ENCODE peak calls at places on chromosomes 3 and 15, in six cellular contexts. One of them, this sample, is unnamed. For H3K9me2 and H3K27me3, the result is how much of the 10 kb centered on the place peaks cover.

GRCh38 chr15:73965730-73966103 is 26.4 kb downstream of the STOML1 start:
- DNase-seq in GM23338: peak
- DNase-seq in SK-N-SH: no peak
- DNase-seq in HCT116: no peak
- DNase-seq in hepatocyte: no peak
- DNase-seq in MM.1S: peak
- DNase-seq in this sample: no peak

GRCh38 chr3:88005066-88005465 is 53.7 kb downstream of the CGGBP1 start:
- DNase-seq in SK-N-SH: no peak
- DNase-seq in GM23338: peak
- DNase-seq in MM.1S: peak
- DNase-seq in HCT116: peak
- DNase-seq in hepatocyte: no peak
- DNase-seq in this sample: no peak

GRCh38 chr3:123688241-123688747 is 103.4 kb upstream of the HACD2 start:
- DNase-seq in HCT116: peak
- DNase-seq in SK-N-SH: no peak
- DNase-seq in GM23338: no peak
- DNase-seq in hepatocyte: no peak
- DNase-seq in MM.1S: no peak
- DNase-seq in this sample: peak

GRCh38 chr3:183149915-183150825 is 12.4 kb downstream of the LAMP3 start:
- DNase-seq in SK-N-SH: no peak
- DNase-seq in HCT116: no peak
- DNase-seq in MM.1S: no peak
- DNase-seq in hepatocyte: no peak
- DNase-seq in GM23338: peak
- DNase-seq in this sample: peak

GRCh38 chr3:185715091-185715490 is 109.8 kb downstream of the IGF2BP2 start:
- DNase-seq in HCT116: no peak
- DNase-seq in GM23338: peak
- DNase-seq in SK-N-SH: no peak
- DNase-seq in hepatocyte: peak
- DNase-seq in MM.1S: no peak
- DNase-seq in this sample: peak

GRCh38 chr3:112640864-112641751 is at the start of gene CCDC80:
- DNase-seq in GM23338: peak
- DNase-seq in MM.1S: no peak
- DNase-seq in HCT116: peak
- DNase-seq in hepatocyte: peak
- DNase-seq in SK-N-SH: no peak
- DNase-seq in this sample: peak

GRCh38 chr15:61459785-61460707 is 230.9 kb upstream of the RORA start:
- DNase-seq in HCT116: no peak
- DNase-seq in MM.1S: no peak
- DNase-seq in SK-N-SH: peak
- DNase-seq in GM23338: no peak
- DNase-seq in hepatocyte: peak
- DNase-seq in this sample: no peak

GRCh38 chr3:37250435-37250834 is 76.1 kb upstream of the LRRFIP2 start:
- DNase-seq in GM23338: no peak
- DNase-seq in SK-N-SH: no peak
- DNase-seq in hepatocyte: no peak
- DNase-seq in MM.1S: no peak
- DNase-seq in HCT116: no peak
- DNase-seq in this sample: no peak

GRCh38 chr3:53103566-53104296 is 26.5 kb downstream of the RFT1 start:
- DNase-seq in SK-N-SH: no peak
- DNase-seq in hepatocyte: no peak
- DNase-seq in HCT116: no peak
- DNase-seq in MM.1S: no peak
- DNase-seq in GM23338: no peak
- DNase-seq in this sample: no peak

GRCh38 chr15:62644874-62645755 is 397.4 kb upstream of the TPM1 start:
- DNase-seq in HCT116: no peak
- DNase-seq in GM23338: no peak
- DNase-seq in MM.1S: no peak
- DNase-seq in SK-N-SH: no peak
- DNase-seq in hepatocyte: no peak
- DNase-seq in this sample: no peak

GRCh38 chr15:63156708-63157065 is 590 bp downstream of the RPS27L start:
- DNase-seq in GM23338: peak
- DNase-seq in HCT116: no peak
- DNase-seq in SK-N-SH: peak
- DNase-seq in MM.1S: peak
- DNase-seq in hepatocyte: peak
- DNase-seq in this sample: no peak

GRCh38 chr3:46820852-46821251 is 42.4 kb downstream of the MYL3 start:
- DNase-seq in HCT116: no peak
- DNase-seq in GM23338: no peak
- DNase-seq in hepatocyte: no peak
- DNase-seq in MM.1S: no peak
- DNase-seq in SK-N-SH: no peak
- DNase-seq in this sample: no peak

GRCh38 chr3:123559040-123559861 is 25.6 kb downstream of the HACD2 start:
- DNase-seq in SK-N-SH: peak
- DNase-seq in MM.1S: peak
- DNase-seq in hepatocyte: peak
- DNase-seq in GM23338: peak
- DNase-seq in HCT116: peak
- DNase-seq in this sample: no peak

GRCh38 chr3:185134532-185134931 is 18.3 kb downstream of the C3orf70 start:
- DNase-seq in GM23338: no peak
- DNase-seq in hepatocyte: no peak
- DNase-seq in MM.1S: no peak
- DNase-seq in HCT116: no peak
- DNase-seq in SK-N-SH: no peak
- DNase-seq in this sample: no peak

GRCh38 chr15:77568960-77569646 is 63.6 kb downstream of the LINGO1 start:
- DNase-seq in hepatocyte: peak
- DNase-seq in MM.1S: no peak
- DNase-seq in SK-N-SH: no peak
- DNase-seq in HCT116: no peak
- DNase-seq in GM23338: peak
- DNase-seq in this sample: peak

GRCh38 chr3:58005662-58006061 is 2.6 kb upstream of the FLNB start:
- DNase-seq in SK-N-SH: no peak
- DNase-seq in MM.1S: no peak
- DNase-seq in HCT116: no peak
- DNase-seq in hepatocyte: peak
- DNase-seq in GM23338: no peak
- DNase-seq in this sample: peak

GRCh38 chr15:34039506-34040123 is 611 bp upstream of the AVEN start:
- DNase-seq in HCT116: no peak
- DNase-seq in GM23338: no peak
- DNase-seq in hepatocyte: no peak
- DNase-seq in SK-N-SH: peak
- DNase-seq in MM.1S: peak
- DNase-seq in this sample: no peak

GRCh38 chr15:68479406-68479805 is 47.4 kb upstream of the ITGA11 start:
- DNase-seq in SK-N-SH: no peak
- DNase-seq in MM.1S: no peak
- DNase-seq in hepatocyte: peak
- DNase-seq in GM23338: no peak
- DNase-seq in HCT116: no peak
- DNase-seq in this sample: no peak

GRCh38 chr3:69948246-69948862 is 51.2 kb upstream of the SAMMSON start:
- DNase-seq in hepatocyte: peak
- DNase-seq in GM23338: peak
- DNase-seq in MM.1S: peak
- DNase-seq in HCT116: peak
- DNase-seq in SK-N-SH: peak
- DNase-seq in this sample: peak

GRCh38 chr3:18379647-18380046 is 45.5 kb downstream of the SATB1 start:
- DNase-seq in HCT116: no peak
- DNase-seq in GM23338: peak
- DNase-seq in SK-N-SH: no peak
- DNase-seq in MM.1S: no peak
- DNase-seq in hepatocyte: no peak
- DNase-seq in this sample: no peak

GRCh38 chr3:126474498-126475410 is 937 bp downstream of the ZXDC start:
- DNase-seq in HCT116: peak
- DNase-seq in GM23338: peak
- DNase-seq in SK-N-SH: peak
- DNase-seq in MM.1S: peak
- DNase-seq in hepatocyte: peak
- DNase-seq in this sample: no peak

GRCh38 chr3:125381743-125382142 is 6.6 kb upstream of the ZNF148 start:
- DNase-seq in HCT116: no peak
- DNase-seq in hepatocyte: peak
- DNase-seq in GM23338: no peak
- DNase-seq in SK-N-SH: no peak
- DNase-seq in MM.1S: peak
- DNase-seq in this sample: peak

GRCh38 chr3:99498544-99499234 is 139.7 kb upstream of the COL8A1 start:
- DNase-seq in GM23338: peak
- DNase-seq in SK-N-SH: no peak
- DNase-seq in HCT116: no peak
- DNase-seq in MM.1S: no peak
- DNase-seq in hepatocyte: no peak
- DNase-seq in this sample: no peak

GRCh38 chr15:90762109-90762508 is 45.0 kb downstream of the BLM start:
- DNase-seq in HCT116: no peak
- DNase-seq in SK-N-SH: no peak
- DNase-seq in MM.1S: no peak
- DNase-seq in hepatocyte: peak
- DNase-seq in GM23338: peak
- DNase-seq in this sample: no peak

GRCh38 chr3:152430223-152431002 is 161.7 kb downstream of the MBNL1 start:
- DNase-seq in MM.1S: no peak
- DNase-seq in SK-N-SH: no peak
- DNase-seq in hepatocyte: no peak
- DNase-seq in GM23338: no peak
- DNase-seq in HCT116: no peak
- DNase-seq in this sample: no peak

GRCh38 chr3:10552631-10552943 is 47.2 kb upstream of the ATP2B2 start:
- DNase-seq in HCT116: no peak
- DNase-seq in SK-N-SH: no peak
- DNase-seq in MM.1S: no peak
- DNase-seq in GM23338: no peak
- DNase-seq in hepatocyte: no peak
- DNase-seq in this sample: no peak

GRCh38 chr15:24848050-24848449 is 106.7 kb upstream of the SNRPN start:
- DNase-seq in MM.1S: no peak
- DNase-seq in hepatocyte: peak
- DNase-seq in HCT116: no peak
- DNase-seq in GM23338: peak
- DNase-seq in SK-N-SH: peak
- DNase-seq in this sample: no peak

GRCh38 chr15:66862111-66862815 is 160.2 kb downstream of the SMAD6 start:
- DNase-seq in hepatocyte: no peak
- DNase-seq in SK-N-SH: no peak
- DNase-seq in HCT116: no peak
- DNase-seq in GM23338: peak
- DNase-seq in MM.1S: no peak
- DNase-seq in this sample: no peak

GRCh38 chr3:81914254-81914653 is 152.8 kb upstream of the GBE1 start:
- DNase-seq in SK-N-SH: no peak
- DNase-seq in GM23338: no peak
- DNase-seq in MM.1S: no peak
- DNase-seq in hepatocyte: no peak
- DNase-seq in HCT116: no peak
- DNase-seq in this sample: no peak

GRCh38 chr3:168878655-168879054 is 782.9 kb upstream of the GOLIM4 start:
- DNase-seq in MM.1S: no peak
- DNase-seq in SK-N-SH: no peak
- DNase-seq in HCT116: no peak
- DNase-seq in GM23338: no peak
- DNase-seq in hepatocyte: no peak
- DNase-seq in this sample: no peak

GRCh38 chr3:154120903-154121235 is 321 bp upstream of the ARHGEF26 start:
- DNase-seq in HCT116: no peak
- DNase-seq in hepatocyte: no peak
- DNase-seq in MM.1S: no peak
- DNase-seq in SK-N-SH: no peak
- DNase-seq in GM23338: no peak
- DNase-seq in this sample: no peak

DNA sequence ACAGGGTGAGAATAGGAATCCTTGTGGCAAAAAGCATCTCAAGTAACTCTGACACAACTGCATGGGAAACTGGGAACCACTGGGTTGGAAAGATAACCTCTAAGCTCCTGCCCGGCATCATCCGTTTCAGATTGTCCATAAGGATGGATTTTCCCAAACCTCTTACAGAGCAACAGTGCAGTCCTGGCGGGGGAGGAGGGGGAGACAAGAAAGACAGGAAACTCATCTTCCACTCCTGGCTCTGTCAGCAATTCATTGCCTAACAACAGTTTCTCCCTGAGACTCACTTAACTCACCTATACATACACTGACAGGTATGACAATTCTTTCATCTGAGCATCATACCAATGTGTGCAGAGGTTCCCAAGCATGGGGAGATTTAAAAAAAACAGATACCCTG is 279.0 kb downstream of the RPLP1 start:
- DNase-seq in MM.1S: no peak
- DNase-seq in GM23338: no peak
- DNase-seq in hepatocyte: no peak
- DNase-seq in HCT116: no peak
- DNase-seq in SK-N-SH: no peak
- DNase-seq in this sample: no peak
- H3K9me2 ChIP-seq in MM.1S: under half
- H3K9me2 ChIP-seq in GM23338: under half
- H3K9me2 ChIP-seq in hepatocyte: under half
- H3K9me2 ChIP-seq in HCT116: under half
- H3K9me2 ChIP-seq in SK-N-SH: under half
- H3K9me2 ChIP-seq in this sample: under half

DNA sequence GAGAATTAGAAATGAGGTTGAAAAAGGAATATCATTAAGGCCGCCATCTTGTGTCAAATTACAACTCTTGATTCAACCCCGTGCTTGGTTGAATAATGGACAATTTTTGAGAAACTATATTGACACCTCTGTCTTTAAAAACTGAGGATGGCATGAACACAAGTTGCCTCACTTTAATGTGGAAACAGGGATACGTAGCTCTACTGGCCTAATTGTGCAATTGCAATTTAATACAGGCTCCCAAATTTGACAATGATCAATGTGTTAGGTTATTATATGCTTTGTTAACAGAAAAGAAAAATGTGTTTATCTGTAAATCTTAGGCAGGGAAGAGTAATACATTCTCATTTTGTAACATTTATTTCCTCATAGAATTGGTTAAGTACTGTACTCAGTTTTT is 77.1 kb upstream of the MCTP2 start:
- DNase-seq in HCT116: no peak
- DNase-seq in MM.1S: no peak
- DNase-seq in GM23338: peak
- DNase-seq in SK-N-SH: no peak
- DNase-seq in hepatocyte: no peak
- DNase-seq in this sample: no peak
- TF ChIP-seq CTCF in HCT116: peak
- TF ChIP-seq CTCF in MM.1S: no peak
- TF ChIP-seq CTCF in GM23338: peak
- TF ChIP-seq CTCF in SK-N-SH: peak
- TF ChIP-seq CTCF in hepatocyte: no peak
- TF ChIP-seq CTCF in this sample: no peak

GRCh38 chr3:138949002-138949418 is 2.0 kb downstream of the FOXL2NB start:
- DNase-seq in HCT116: no peak
- DNase-seq in MM.1S: no peak
- DNase-seq in SK-N-SH: no peak
- DNase-seq in hepatocyte: no peak
- DNase-seq in GM23338: peak
- DNase-seq in this sample: no peak
- H3K27me3 ChIP-seq in HCT116: under half
- H3K27me3 ChIP-seq in MM.1S: under half
- H3K27me3 ChIP-seq in SK-N-SH: half or more
- H3K27me3 ChIP-seq in hepatocyte: half or more
- H3K27me3 ChIP-seq in GM23338: half or more
- H3K27me3 ChIP-seq in this sample: under half

GRCh38 chr15:82079736-82080135 is 33.9 kb upstream of the MEX3B start:
- DNase-seq in HCT116: no peak
- DNase-seq in MM.1S: no peak
- DNase-seq in SK-N-SH: no peak
- DNase-seq in GM23338: no peak
- DNase-seq in hepatocyte: no peak
- DNase-seq in this sample: no peak
- H3K9me2 ChIP-seq in HCT116: under half
- H3K9me2 ChIP-seq in MM.1S: under half
- H3K9me2 ChIP-seq in SK-N-SH: under half
- H3K9me2 ChIP-seq in GM23338: under half
- H3K9me2 ChIP-seq in hepatocyte: under half
- H3K9me2 ChIP-seq in this sample: under half

This sample was measured in PC-9.